ENCODE peak calls at places on chromosomes 11 and 22, in ten cellular contexts. T, S, H, Z, E, X, D, U, G and V are unnamed samples.

GRCh38 chr11:126357969-126358762 is 2.7 kb downstream of the ST3GAL4 start:
- DNase-seq in T (no peak), S (no peak), H (no peak), Z (no peak), E (no peak), X (no peak), D (no peak), U (peak), G (no peak), V (no peak)

GRCh38 chr11:130448416-130449068 is at the start of gene ADAMTS15:
- DNase-seq in T (peak), S (peak), H (peak), Z (peak), E (peak), X (peak), D (peak), U (peak), G (peak), V (peak)

GRCh38 chr11:365831-366230 is 3.5 kb upstream of the B4GALNT4 start:
- DNase-seq in T (no peak), S (no peak), H (no peak), Z (no peak), E (no peak), X (no peak), D (no peak), U (no peak), G (no peak), V (no peak)

GRCh38 chr11:66853242-66854229 is 3.3 kb upstream of the LRFN4 start:
- DNase-seq in T (no peak), S (no peak), H (peak), Z (no peak), E (peak), X (no peak), D (no peak), U (peak), G (no peak), V (no peak)

GRCh38 chr11:59807047-59807446 is 3.5 kb downstream of the MRPL16 start:
- DNase-seq in T (no peak), S (no peak), H (no peak), Z (no peak), E (no peak), X (no peak), D (no peak), U (no peak), G (no peak), V (no peak)

GRCh38 chr11:70483077-70483861 is 84.9 kb downstream of the CTTN start:
- DNase-seq in T (peak), S (peak), H (peak), Z (no peak), E (no peak), X (peak), D (no peak), U (peak), G (peak), V (peak)

GRCh38 chr11:7256943-7257342 is 5.2 kb downstream of the SYT9 start:
- DNase-seq in T (no peak), S (no peak), H (no peak), Z (no peak), E (no peak), X (no peak), D (no peak), U (no peak), G (no peak), V (no peak)

GRCh38 chr11:103537904-103538502 is 428.8 kb downstream of the DYNC2H1 start:
- DNase-seq in T (no peak), S (no peak), H (no peak), Z (no peak), E (no peak), X (peak), D (no peak), U (peak), G (peak), V (peak)

GRCh38 chr11:38718049-38718448 is 2120.0 kb upstream of the RAG2 start:
- DNase-seq in T (no peak), S (no peak), H (no peak), Z (no peak), E (no peak), X (no peak), D (no peak), U (no peak), G (peak), V (peak)

GRCh38 chr11:44383246-44383645 is 73.3 kb upstream of the ALX4 start:
- DNase-seq in T (no peak), S (no peak), H (no peak), Z (no peak), E (no peak), X (no peak), D (no peak), U (no peak), G (no peak), V (no peak)

GRCh38 chr22:42462016-42462415 is 29.8 kb upstream of the NFAM1 start:
- DNase-seq in T (no peak), S (no peak), H (no peak), Z (no peak), E (no peak), X (no peak), D (no peak), U (no peak), G (no peak), V (peak)

GRCh38 chr22:23179381-23180294 is 671 bp upstream of the BCR start:
- DNase-seq in T (no peak), S (peak), H (peak), Z (no peak), E (peak), X (no peak), D (no peak), U (peak), G (no peak), V (peak)

GRCh38 chr11:614583-615452 is 932 bp downstream of the IRF7 start:
- DNase-seq in T (no peak), S (peak), H (peak), Z (no peak), E (peak), X (no peak), D (no peak), U (no peak), G (no peak), V (peak)

GRCh38 chr22:45678961-45679912 is 7.6 kb downstream of the ATXN10 start:
- DNase-seq in T (no peak), S (no peak), H (no peak), Z (no peak), E (no peak), X (peak), D (no peak), U (no peak), G (no peak), V (peak)

GRCh38 chr11:31450841-31451240 is 58.6 kb downstream of the IMMP1L start:
- DNase-seq in T (no peak), S (no peak), H (no peak), Z (no peak), E (no peak), X (no peak), D (no peak), U (no peak), G (no peak), V (peak)

GRCh38 chr22:39958916-39959639 is 1.1 kb upstream of the TMA7B start:
- DNase-seq in T (no peak), S (no peak), H (no peak), Z (no peak), E (no peak), X (no peak), D (no peak), U (no peak), G (no peak), V (no peak)

GRCh38 chr22:46546466-46547178 is 9.2 kb upstream of the CELSR1 start:
- DNase-seq in T (no peak), S (peak), H (peak), Z (no peak), E (peak), X (peak), D (no peak), U (peak), G (no peak), V (no peak)

GRCh38 chr11:69662806-69663205 is 12.3 kb downstream of the LTO1 start:
- DNase-seq in T (no peak), S (no peak), H (no peak), Z (no peak), E (peak), X (no peak), D (no peak), U (peak), G (no peak), V (no peak)

GRCh38 chr11:58059011-58059358 is 28.2 kb downstream of the OR6Q1 start:
- DNase-seq in T (no peak), S (no peak), H (no peak), Z (no peak), E (no peak), X (peak), D (no peak), U (peak), G (no peak), V (no peak)

GRCh38 chr11:36389811-36390210 is 93.7 kb downstream of the PRR5L start:
- DNase-seq in T (no peak), S (no peak), H (no peak), Z (no peak), E (no peak), X (no peak), D (no peak), U (no peak), G (no peak), V (no peak)

GRCh38 chr11:13091373-13091772 is 82.3 kb downstream of the RASSF10 start:
- DNase-seq in T (no peak), S (no peak), H (no peak), Z (no peak), E (no peak), X (no peak), D (no peak), U (no peak), G (no peak), V (no peak)

GRCh38 chr11:72953631-72954030 is 139.4 kb downstream of the ATG16L2 start:
- DNase-seq in T (no peak), S (no peak), H (no peak), Z (no peak), E (no peak), X (no peak), D (no peak), U (no peak), G (no peak), V (no peak)

GRCh38 chr11:115580416-115580815 is 76.2 kb upstream of the CADM1 start:
- DNase-seq in T (no peak), S (no peak), H (no peak), Z (no peak), E (no peak), X (no peak), D (no peak), U (no peak), G (no peak), V (no peak)

GRCh38 chr11:30046211-30046945 is 29.5 kb upstream of the KCNA4 start:
- DNase-seq in T (no peak), S (no peak), H (no peak), Z (no peak), E (no peak), X (no peak), D (no peak), U (peak), G (no peak), V (no peak)

GRCh38 chr22:44167501-44167900 is 13.2 kb upstream of the PARVG start:
- DNase-seq in T (no peak), S (no peak), H (no peak), Z (no peak), E (peak), X (no peak), D (no peak), U (no peak), G (no peak), V (no peak)

GRCh38 chr11:126265801-126266200 is 2.9 kb downstream of the SRPRA start:
- DNase-seq in T (no peak), S (no peak), H (no peak), Z (no peak), E (no peak), X (no peak), D (no peak), U (no peak), G (no peak), V (peak)

GRCh38 chr11:82858133-82858532 is 42.1 kb downstream of the PRCP start:
- DNase-seq in T (no peak), S (no peak), H (no peak), Z (no peak), E (no peak), X (no peak), D (no peak), U (no peak), G (no peak), V (no peak)

GRCh38 chr11:60498399-60498798 is 5.8 kb downstream of the MS4A12 start:
- DNase-seq in T (no peak), S (no peak), H (no peak), Z (no peak), E (no peak), X (no peak), D (no peak), U (no peak), G (no peak), V (no peak)

GRCh38 chr22:29512031-29512430 is 32.0 kb downstream of the NEFH start:
- DNase-seq in T (no peak), S (no peak), H (no peak), Z (no peak), E (no peak), X (no peak), D (no peak), U (no peak), G (no peak), V (no peak)

GRCh38 chr11:113496026-113496651 is 20.9 kb upstream of the DRD2 start:
- DNase-seq in T (no peak), S (no peak), H (no peak), Z (no peak), E (no peak), X (no peak), D (no peak), U (no peak), G (no peak), V (no peak)

GRCh38 chr11:2807276-2807681 is 78.3 kb downstream of the CDKN1C start:
- DNase-seq in T (peak), S (peak), H (peak), Z (no peak), E (peak), X (no peak), D (no peak), U (no peak), G (no peak), V (peak)

GRCh38 chr11:770642-771616 is 6.4 kb downstream of the GATD1 start:
- DNase-seq in T (no peak), S (no peak), H (no peak), Z (no peak), E (no peak), X (no peak), D (no peak), U (no peak), G (no peak), V (no peak)

GRCh38 chr11:35152575-35152974 is 13.6 kb downstream of the CD44 start:
- DNase-seq in T (no peak), S (no peak), H (no peak), Z (no peak), E (no peak), X (no peak), D (no peak), U (no peak), G (no peak), V (no peak)

GRCh38 chr11:115119136-115119535 is 385.1 kb downstream of the CADM1 start:
- DNase-seq in T (no peak), S (no peak), H (no peak), Z (no peak), E (no peak), X (no peak), D (no peak), U (no peak), G (no peak), V (no peak)

GRCh38 chr11:64542172-64543125 is 48.6 kb upstream of the SLC22A12 start:
- DNase-seq in T (no peak), S (no peak), H (no peak), Z (no peak), E (no peak), X (no peak), D (no peak), U (peak), G (no peak), V (no peak)